ENCODE peak calls at places on chromosome X, in four cellular contexts. One of them, this sample, is unnamed.
A peak's percentile ranks its signal among the peaks of the same experiment; 100 is the strongest.

GRCh38 chrX:71927040-71927439 is 16.4 kb downstream of the NHSL2 start:
- DNase-seq in left cardiac atrium: no peak
- DNase-seq in T-helper 2 cell treated with Interferon-gamma antibody and Interleukin-4, amounts not matched to agents 5 μg/mL and 100 μg/mL, for 36 hours: no peak
- DNase-seq in H4: no peak
- DNase-seq in this sample: no peak

GRCh38 chrX:19886888-19887531 is 390 bp downstream of the SH3KBP1 start:
- DNase-seq in left cardiac atrium: no peak
- DNase-seq in T-helper 2 cell treated with Interferon-gamma antibody and Interleukin-4, amounts not matched to agents 5 μg/mL and 100 μg/mL, for 36 hours: no peak
- DNase-seq in H4: no peak
- DNase-seq in this sample: no peak

GRCh38 chrX:20515841-20516461 is 249.2 kb upstream of the RPS6KA3 start:
- DNase-seq in left cardiac atrium: no peak
- DNase-seq in T-helper 2 cell treated with Interferon-gamma antibody and Interleukin-4, amounts not matched to agents 5 μg/mL and 100 μg/mL, for 36 hours: peak; percentile 19
- DNase-seq in H4: peak; percentile 96
- DNase-seq in this sample: no peak

GRCh38 chrX:72037601-72038000 is 94.1 kb downstream of the RTL5 start:
- DNase-seq in left cardiac atrium: no peak
- DNase-seq in T-helper 2 cell treated with Interferon-gamma antibody and Interleukin-4, amounts not matched to agents 5 μg/mL and 100 μg/mL, for 36 hours: no peak
- DNase-seq in H4: no peak
- DNase-seq in this sample: no peak

GRCh38 chrX:50677789-50678188 is 136.2 kb downstream of the SHROOM4 start:
- DNase-seq in left cardiac atrium: no peak
- DNase-seq in T-helper 2 cell treated with Interferon-gamma antibody and Interleukin-4, amounts not matched to agents 5 μg/mL and 100 μg/mL, for 36 hours: no peak
- DNase-seq in H4: no peak
- DNase-seq in this sample: no peak

GRCh38 chrX:63250253-63250868 is 100.8 kb downstream of the SPIN4 start:
- DNase-seq in left cardiac atrium: no peak
- DNase-seq in T-helper 2 cell treated with Interferon-gamma antibody and Interleukin-4, amounts not matched to agents 5 μg/mL and 100 μg/mL, for 36 hours: peak; percentile 6
- DNase-seq in H4: peak; percentile 59
- DNase-seq in this sample: no peak

GRCh38 chrX:139936259-139936658 is 3.4 kb upstream of the ATP11C start:
- DNase-seq in left cardiac atrium: no peak
- DNase-seq in T-helper 2 cell treated with Interferon-gamma antibody and Interleukin-4, amounts not matched to agents 5 μg/mL and 100 μg/mL, for 36 hours: no peak
- DNase-seq in H4: no peak
- DNase-seq in this sample: no peak

GRCh38 chrX:40105016-40105790 is 7.4 kb upstream of the BCOR start:
- DNase-seq in left cardiac atrium: no peak
- DNase-seq in T-helper 2 cell treated with Interferon-gamma antibody and Interleukin-4, amounts not matched to agents 5 μg/mL and 100 μg/mL, for 36 hours: peak; percentile 56
- DNase-seq in H4: no peak
- DNase-seq in this sample: no peak

GRCh38 chrX:129833153-129834004 is 10.3 kb downstream of the ZDHHC9 start:
- DNase-seq in left cardiac atrium: no peak
- DNase-seq in T-helper 2 cell treated with Interferon-gamma antibody and Interleukin-4, amounts not matched to agents 5 μg/mL and 100 μg/mL, for 36 hours: no peak
- DNase-seq in H4: no peak
- DNase-seq in this sample: no peak

GRCh38 chrX:128929281-128930057 is 593.8 kb downstream of the SMARCA1 start:
- DNase-seq in left cardiac atrium: no peak
- DNase-seq in T-helper 2 cell treated with Interferon-gamma antibody and Interleukin-4, amounts not matched to agents 5 μg/mL and 100 μg/mL, for 36 hours: no peak
- DNase-seq in H4: no peak
- DNase-seq in this sample: no peak

GRCh38 chrX:41730101-41730500 is 6.1 kb downstream of the GPR82 start:
- DNase-seq in left cardiac atrium: no peak
- DNase-seq in T-helper 2 cell treated with Interferon-gamma antibody and Interleukin-4, amounts not matched to agents 5 μg/mL and 100 μg/mL, for 36 hours: no peak
- DNase-seq in H4: peak; percentile 15
- DNase-seq in this sample: no peak

GRCh38 chrX:9785252-9785943 is 831 bp upstream of the SHROOM2 start:
- DNase-seq in left cardiac atrium: no peak
- DNase-seq in T-helper 2 cell treated with Interferon-gamma antibody and Interleukin-4, amounts not matched to agents 5 μg/mL and 100 μg/mL, for 36 hours: no peak
- DNase-seq in H4: no peak
- DNase-seq in this sample: no peak

GRCh38 chrX:4110964-4111363 is 397.5 kb upstream of the PRKX start:
- DNase-seq in left cardiac atrium: no peak
- DNase-seq in T-helper 2 cell treated with Interferon-gamma antibody and Interleukin-4, amounts not matched to agents 5 μg/mL and 100 μg/mL, for 36 hours: no peak
- DNase-seq in H4: peak; percentile 3
- DNase-seq in this sample: no peak

GRCh38 chrX:67636532-67636931 is 92.7 kb downstream of the AR start:
- DNase-seq in left cardiac atrium: no peak
- DNase-seq in T-helper 2 cell treated with Interferon-gamma antibody and Interleukin-4, amounts not matched to agents 5 μg/mL and 100 μg/mL, for 36 hours: no peak
- DNase-seq in H4: no peak
- DNase-seq in this sample: no peak

GRCh38 chrX:27815209-27815608 is 7.4 kb downstream of the MAGEB10 start:
- DNase-seq in left cardiac atrium: no peak
- DNase-seq in T-helper 2 cell treated with Interferon-gamma antibody and Interleukin-4, amounts not matched to agents 5 μg/mL and 100 μg/mL, for 36 hours: no peak
- DNase-seq in H4: no peak
- DNase-seq in this sample: no peak

GRCh38 chrX:49932786-49933185 is 10.4 kb downstream of the CLCN5 start:
- DNase-seq in left cardiac atrium: no peak
- DNase-seq in T-helper 2 cell treated with Interferon-gamma antibody and Interleukin-4, amounts not matched to agents 5 μg/mL and 100 μg/mL, for 36 hours: no peak
- DNase-seq in H4: no peak
- DNase-seq in this sample: no peak

GRCh38 chrX:97984641-97985040 is 1100.9 kb downstream of the RPA4 start:
- DNase-seq in left cardiac atrium: no peak
- DNase-seq in T-helper 2 cell treated with Interferon-gamma antibody and Interleukin-4, amounts not matched to agents 5 μg/mL and 100 μg/mL, for 36 hours: no peak
- DNase-seq in H4: no peak
- DNase-seq in this sample: no peak

GRCh38 chrX:2848806-2849420 is 20.2 kb downstream of the GYG2 start:
- DNase-seq in left cardiac atrium: no peak
- DNase-seq in T-helper 2 cell treated with Interferon-gamma antibody and Interleukin-4, amounts not matched to agents 5 μg/mL and 100 μg/mL, for 36 hours: no peak
- DNase-seq in H4: peak; percentile 45
- DNase-seq in this sample: no peak

GRCh38 chrX:41475166-41475565 is 28.0 kb downstream of the NYX start:
- DNase-seq in left cardiac atrium: no peak
- DNase-seq in T-helper 2 cell treated with Interferon-gamma antibody and Interleukin-4, amounts not matched to agents 5 μg/mL and 100 μg/mL, for 36 hours: no peak
- DNase-seq in H4: no peak
- DNase-seq in this sample: no peak

GRCh38 chrX:7252013-7252610 is 104.2 kb upstream of the PUDP start:
- DNase-seq in left cardiac atrium: no peak
- DNase-seq in T-helper 2 cell treated with Interferon-gamma antibody and Interleukin-4, amounts not matched to agents 5 μg/mL and 100 μg/mL, for 36 hours: no peak
- DNase-seq in H4: no peak
- DNase-seq in this sample: no peak

GRCh38 chrX:151081016-151081415 is 95.4 kb upstream of the GPR50 start:
- DNase-seq in left cardiac atrium: no peak
- DNase-seq in T-helper 2 cell treated with Interferon-gamma antibody and Interleukin-4, amounts not matched to agents 5 μg/mL and 100 μg/mL, for 36 hours: no peak
- DNase-seq in H4: no peak
- DNase-seq in this sample: no peak

GRCh38 chrX:136639506-136640176 is 8.3 kb upstream of the CD40LG start:
- DNase-seq in left cardiac atrium: no peak
- DNase-seq in T-helper 2 cell treated with Interferon-gamma antibody and Interleukin-4, amounts not matched to agents 5 μg/mL and 100 μg/mL, for 36 hours: no peak
- DNase-seq in H4: no peak
- DNase-seq in this sample: no peak

GRCh38 chrX:75038925-75039324 is 113.7 kb upstream of the NEXMIF start:
- DNase-seq in left cardiac atrium: no peak
- DNase-seq in T-helper 2 cell treated with Interferon-gamma antibody and Interleukin-4, amounts not matched to agents 5 μg/mL and 100 μg/mL, for 36 hours: peak; percentile 4
- DNase-seq in H4: peak; percentile 1
- DNase-seq in this sample: no peak

GRCh38 chrX:10115082-10115481 is 41.7 kb upstream of the CLCN4 start:
- DNase-seq in left cardiac atrium: no peak
- DNase-seq in T-helper 2 cell treated with Interferon-gamma antibody and Interleukin-4, amounts not matched to agents 5 μg/mL and 100 μg/mL, for 36 hours: no peak
- DNase-seq in H4: no peak
- DNase-seq in this sample: no peak

GRCh38 chrX:95346854-95347253 is 1337.8 kb upstream of the DIAPH2 start:
- DNase-seq in left cardiac atrium: no peak
- DNase-seq in T-helper 2 cell treated with Interferon-gamma antibody and Interleukin-4, amounts not matched to agents 5 μg/mL and 100 μg/mL, for 36 hours: no peak
- DNase-seq in H4: peak; percentile 6
- DNase-seq in this sample: no peak

GRCh38 chrX:31199770-31200114 is 127.9 kb upstream of the FTHL17 start:
- DNase-seq in left cardiac atrium: no peak
- DNase-seq in T-helper 2 cell treated with Interferon-gamma antibody and Interleukin-4, amounts not matched to agents 5 μg/mL and 100 μg/mL, for 36 hours: no peak
- DNase-seq in H4: no peak
- DNase-seq in this sample: no peak

GRCh38 chrX:34341258-34341657 is 209.1 kb upstream of the FAM47A start:
- DNase-seq in left cardiac atrium: no peak
- DNase-seq in T-helper 2 cell treated with Interferon-gamma antibody and Interleukin-4, amounts not matched to agents 5 μg/mL and 100 μg/mL, for 36 hours: no peak
- DNase-seq in H4: peak; percentile 3
- DNase-seq in this sample: no peak

GRCh38 chrX:149825424-149825823 is 43.7 kb downstream of the MAGEA9 start:
- DNase-seq in left cardiac atrium: peak; percentile 43
- DNase-seq in T-helper 2 cell treated with Interferon-gamma antibody and Interleukin-4, amounts not matched to agents 5 μg/mL and 100 μg/mL, for 36 hours: no peak
- DNase-seq in H4: no peak
- DNase-seq in this sample: no peak

GRCh38 chrX:49995021-49995731 is 72.8 kb downstream of the CLCN5 start:
- DNase-seq in left cardiac atrium: no peak
- DNase-seq in T-helper 2 cell treated with Interferon-gamma antibody and Interleukin-4, amounts not matched to agents 5 μg/mL and 100 μg/mL, for 36 hours: no peak
- DNase-seq in H4: peak; percentile 16
- DNase-seq in this sample: no peak